ENCODE peak calls at places on chromosomes 7 and 10, in seven cellular contexts. C is WERI-Rb-1, F is fibroblast of villous mesenchyme, G is epithelial cell of esophagus, A is hepatocyte, I is right lobe of liver, H is cardiac fibroblast. P is an unnamed sample.

GRCh38 chr10:12720217-12720981 is 281.1 kb downstream of the CCDC3 start:
- DNase-seq in C (peak; percentile 73), F (peak; percentile 85), G (peak; percentile 98), A (peak; percentile 93), I (peak; percentile 86), H (peak; percentile 88), P (peak; percentile 93)

GRCh38 chr7:13639416-13639815 is 350.1 kb downstream of the ETV1 start:
- DNase-seq in C (no peak), F (no peak), G (no peak), A (peak; percentile 4), I (no peak), H (no peak), P (no peak)

GRCh38 chr10:11424456-11425287 is 186.8 kb downstream of the USP6NL start:
- DNase-seq in C (peak; percentile 33), F (peak; percentile 56), G (peak; percentile 60), A (peak; percentile 80), I (peak; percentile 71), H (peak; percentile 67), P (peak; percentile 51)

GRCh38 chr7:91352091-91352490 is 87.9 kb downstream of the FZD1 start:
- DNase-seq in C (peak; percentile 82), F (no peak), G (no peak), A (no peak), I (no peak), H (no peak), P (no peak)

GRCh38 chr10:15703167-15703880 is 16.4 kb downstream of the ITGA8 start:
- DNase-seq in C (no peak), F (peak; percentile 23), G (no peak), A (no peak), I (no peak), H (no peak), P (no peak)

GRCh38 chr10:31759124-31759798 is 169.4 kb downstream of the ARHGAP12 start:
- DNase-seq in C (peak; percentile 12), F (peak; percentile 46), G (peak; percentile 30), A (peak; percentile 82), I (peak; percentile 90), H (peak; percentile 47), P (no peak)

GRCh38 chr7:140201393-140201792 is 24.6 kb upstream of the KDM7A start:
- DNase-seq in C (no peak), F (no peak), G (no peak), A (no peak), I (no peak), H (no peak), P (no peak)

GRCh38 chr7:94252971-94253370 is 141.7 kb upstream of the COL1A2 start:
- DNase-seq in C (peak; percentile 50), F (peak; percentile 49), G (no peak), A (no peak), I (no peak), H (peak; percentile 47), P (no peak)

GRCh38 chr7:52017802-52018679 is 701.4 kb upstream of the COBL start:
- DNase-seq in C (peak; percentile 56), F (peak; percentile 8), G (no peak), A (peak; percentile 50), I (no peak), H (no peak), P (peak; percentile 24)

GRCh38 chr7:118872568-118872967 is 648.1 kb downstream of the ANKRD7 start:
- DNase-seq in C (no peak), F (no peak), G (peak; percentile 97), A (peak; percentile 22), I (no peak), H (no peak), P (peak; percentile 41)

GRCh38 chr10:114825513-114826253 is 4.1 kb downstream of the FHIP2A start:
- DNase-seq in C (no peak), F (peak; percentile 69), G (peak; percentile 51), A (peak; percentile 11), I (no peak), H (peak; percentile 77), P (peak; percentile 19)

GRCh38 chr7:135802697-135803096 is 54.1 kb upstream of the FAM180A start:
- DNase-seq in C (no peak), F (no peak), G (peak; percentile 23), A (no peak), I (no peak), H (peak; percentile 8), P (no peak)

GRCh38 chr7:131521651-131522163 is 34.7 kb downstream of the PODXL start:
- DNase-seq in C (no peak), F (peak; percentile 42), G (peak; percentile 29), A (no peak), I (no peak), H (no peak), P (peak; percentile 73)

GRCh38 chr10:6347391-6347951 is 144.7 kb downstream of the PFKFB3 start:
- DNase-seq in C (no peak), F (no peak), G (no peak), A (no peak), I (no peak), H (peak; percentile 18), P (no peak)

GRCh38 chr10:69807122-69807521 is 5.4 kb downstream of the COL13A1 start:
- DNase-seq in C (no peak), F (peak; percentile 46), G (peak; percentile 63), A (no peak), I (no peak), H (peak; percentile 65), P (peak; percentile 97)

GRCh38 chr10:101293007-101293723 is 60.8 kb upstream of the BTRC start:
- DNase-seq in C (peak; percentile 91), F (no peak), G (no peak), A (no peak), I (no peak), H (no peak), P (no peak)

GRCh38 chr10:133526957-133527588 is at the start of gene CYP2E1:
- DNase-seq in C (no peak), F (no peak), G (no peak), A (no peak), I (peak; percentile 92), H (no peak), P (no peak)

GRCh38 chr7:24455813-24456525 is 117.3 kb upstream of the PALS2 start:
- DNase-seq in C (no peak), F (peak; percentile 44), G (no peak), A (no peak), I (no peak), H (no peak), P (no peak)

GRCh38 chr10:19676063-19676462 is 140.2 kb upstream of the PLXDC2 start:
- DNase-seq in C (no peak), F (no peak), G (no peak), A (no peak), I (no peak), H (no peak), P (no peak)

GRCh38 chr10:113087082-113088029 is 137.3 kb downstream of the TCF7L2 start:
- DNase-seq in C (no peak), F (peak; percentile 99), G (peak; percentile 95), A (peak; percentile 86), I (no peak), H (peak; percentile 99), P (peak; percentile 95)

GRCh38 chr7:138961159-138961558 is 20.0 kb downstream of the KIAA1549 start:
- DNase-seq in C (no peak), F (no peak), G (no peak), A (no peak), I (no peak), H (peak; percentile 73), P (no peak)

GRCh38 chr10:43214071-43214955 is 52.6 kb downstream of the RASGEF1A start:
- DNase-seq in C (no peak), F (peak; percentile 14), G (peak; percentile 39), A (no peak), I (peak; percentile 31), H (peak; percentile 12), P (peak; percentile 45)

GRCh38 chr10:108439397-108439796 is 1274.9 kb upstream of the SORCS1 start:
- DNase-seq in C (no peak), F (peak; percentile 11), G (no peak), A (no peak), I (no peak), H (peak; percentile 17), P (no peak)

DNA sequence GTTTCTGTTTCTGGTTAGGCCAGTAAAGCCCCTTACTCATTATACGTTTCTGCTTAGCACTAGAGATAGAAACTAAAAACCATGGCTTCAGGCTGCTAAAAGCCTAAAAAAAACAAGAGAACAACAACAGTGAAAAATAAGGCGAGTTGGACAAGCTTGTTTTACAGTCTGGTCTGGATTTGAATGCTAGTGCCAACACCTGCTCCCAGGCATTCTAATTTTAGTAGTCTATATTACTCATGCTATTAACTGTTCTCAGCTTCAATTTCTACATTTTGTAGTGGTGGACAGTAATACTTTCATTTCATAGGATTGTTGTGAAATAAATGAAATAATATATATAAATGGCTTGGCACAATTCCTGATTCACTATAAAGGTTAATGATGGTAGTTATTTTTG is 108.5 kb downstream of the HBP1 start:
- DNase-seq in C (no peak), F (no peak), G (peak; percentile 25), A (no peak), I (no peak), H (no peak), P (no peak)
- H3K4me3 ChIP-seq in C (no peak overlapping the region), F (no peak overlapping the region), G (no peak overlapping the region), A (no peak overlapping the region), I (no peak overlapping the region), H (no peak overlapping the region), P (no peak overlapping the region)

DNA sequence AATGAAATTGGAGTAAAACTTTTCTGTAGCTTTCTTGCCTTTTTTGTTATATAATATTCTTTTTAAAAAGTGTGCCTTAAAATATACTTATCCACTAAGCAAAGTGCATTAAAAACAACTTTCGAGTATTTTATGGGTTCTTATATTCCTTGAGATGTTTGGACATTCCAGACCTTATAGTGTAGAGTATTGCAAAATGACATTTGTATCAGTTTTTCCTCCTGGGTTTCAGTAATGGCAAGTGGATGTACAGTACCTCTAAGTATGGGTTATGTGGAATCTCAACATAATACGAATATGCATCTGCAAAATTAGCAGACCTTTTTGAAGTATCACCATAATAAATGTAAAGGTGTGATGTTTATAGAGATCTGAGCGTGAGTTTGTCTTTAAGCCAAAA is 2.7 kb downstream of the CDK13 start:
- DNase-seq in C (no peak), F (peak; percentile 20), G (no peak), A (no peak), I (no peak), H (no peak), P (peak; percentile 7)
- H3K4me3 ChIP-seq in C (peak overlapping the region; percentile 91), F (peak overlapping the region; percentile 94), G (peak overlapping the region; percentile 79), A (peak overlapping the region; percentile 47), I (peak overlapping the region; percentile 76), H (peak overlapping the region; percentile 83), P (peak overlapping the region; percentile 92)

GRCh38 chr10:131890276-131891195 is 10.3 kb upstream of the PPP2R2D start:
- DNase-seq in C (no peak), F (no peak), G (no peak), A (no peak), I (no peak), H (no peak), P (no peak)

GRCh38 chr10:131891196-131891928 is 9.4 kb upstream of the PPP2R2D start:
- DNase-seq in C (peak; percentile 59), F (no peak), G (peak; percentile 36), A (peak; percentile 67), I (no peak), H (no peak), P (no peak)

GRCh38 chr10:131888186-131888604 is 12.6 kb upstream of the PPP2R2D start:
- DNase-seq in C (no peak), F (no peak), G (peak; percentile 99), A (peak; percentile 2), I (no peak), H (no peak), P (peak; percentile 88)

GRCh38 chr10:131891929-131892816 is 8.6 kb upstream of the PPP2R2D start:
- DNase-seq in C (no peak), F (no peak), G (no peak), A (no peak), I (no peak), H (no peak), P (no peak)

GRCh38 chr10:131889755-131890154 is 11.1 kb upstream of the PPP2R2D start:
- DNase-seq in C (no peak), F (no peak), G (no peak), A (no peak), I (no peak), H (no peak), P (no peak)
- H3K4me3 ChIP-seq in C (no peak overlapping the region), F (no peak overlapping the region), G (no peak overlapping the region), A (no peak overlapping the region), I (no peak overlapping the region), H (no peak overlapping the region), P (no peak overlapping the region)

GRCh38 chr7:668139-668871 is 58.2 kb upstream of the DNAAF5 start:
- DNase-seq in C (no peak), F (peak; percentile 90), G (no peak), A (peak; percentile 60), I (peak; percentile 22), H (peak; percentile 87), P (no peak)
- H3K4me3 ChIP-seq in C (no peak overlapping the region), F (peak overlapping the region; percentile 1), G (no peak overlapping the region), A (no peak overlapping the region), I (no peak overlapping the region), H (no peak overlapping the region), P (no peak overlapping the region)

P was measured in PC-3.